ENCODE peak calls at places on chromosomes 6 and 20, in four cellular contexts. One of them, this sample, is unnamed.

GRCh38 chr6:41607036-41607435 is 31.2 kb upstream of the MDFI start:
- DNase-seq in mammary epithelial cell: no peak
- DNase-seq in Peyer's patch: no peak
- DNase-seq in heart left ventricle: no peak
- DNase-seq in this sample: no peak

GRCh38 chr6:71197267-71197666 is 91.3 kb upstream of the OGFRL1 start:
- DNase-seq in mammary epithelial cell: peak
- DNase-seq in Peyer's patch: no peak
- DNase-seq in heart left ventricle: no peak
- DNase-seq in this sample: no peak

GRCh38 chr20:18034039-18034438 is 23.7 kb downstream of the OVOL2 start:
- DNase-seq in Peyer's patch: no peak
- DNase-seq in heart left ventricle: no peak
- DNase-seq in mammary epithelial cell: no peak
- DNase-seq in this sample: no peak

GRCh38 chr6:44247338-44248302 is 719 bp downstream of the HSP90AB1 start:
- DNase-seq in Peyer's patch: peak
- DNase-seq in mammary epithelial cell: peak
- DNase-seq in heart left ventricle: peak
- DNase-seq in this sample: no peak

GRCh38 chr6:17365961-17366360 is 27.4 kb upstream of the CAP2 start:
- DNase-seq in Peyer's patch: no peak
- DNase-seq in mammary epithelial cell: no peak
- DNase-seq in heart left ventricle: no peak
- DNase-seq in this sample: no peak

GRCh38 chr6:88869263-88870023 is 94.0 kb downstream of the RNGTT start:
- DNase-seq in heart left ventricle: no peak
- DNase-seq in Peyer's patch: no peak
- DNase-seq in mammary epithelial cell: no peak
- DNase-seq in this sample: no peak

GRCh38 chr6:69343856-69344255 is 453.0 kb downstream of the LMBRD1 start:
- DNase-seq in Peyer's patch: no peak
- DNase-seq in heart left ventricle: no peak
- DNase-seq in mammary epithelial cell: no peak
- DNase-seq in this sample: no peak

GRCh38 chr6:4818272-4818938 is 42.2 kb downstream of the CDYL start:
- DNase-seq in mammary epithelial cell: no peak
- DNase-seq in Peyer's patch: no peak
- DNase-seq in heart left ventricle: no peak
- DNase-seq in this sample: no peak

GRCh38 chr20:2767768-2768631 is 32.4 kb downstream of the CPXM1 start:
- DNase-seq in mammary epithelial cell: peak
- DNase-seq in heart left ventricle: peak
- DNase-seq in Peyer's patch: no peak
- DNase-seq in this sample: peak

GRCh38 chr6:20205722-20206154 is 6.5 kb downstream of the MBOAT1 start:
- DNase-seq in heart left ventricle: no peak
- DNase-seq in Peyer's patch: no peak
- DNase-seq in mammary epithelial cell: no peak
- DNase-seq in this sample: no peak

GRCh38 chr20:48339147-48339985 is 488.4 kb downstream of the PREX1 start:
- DNase-seq in heart left ventricle: no peak
- DNase-seq in mammary epithelial cell: no peak
- DNase-seq in Peyer's patch: peak
- DNase-seq in this sample: peak

GRCh38 chr6:144158133-144158532 is 7.8 kb downstream of the STX11 start:
- DNase-seq in heart left ventricle: no peak
- DNase-seq in Peyer's patch: no peak
- DNase-seq in mammary epithelial cell: peak
- DNase-seq in this sample: no peak

GRCh38 chr20:52972190-52972937 is at the start of gene TSHZ2:
- DNase-seq in mammary epithelial cell: peak
- DNase-seq in Peyer's patch: peak
- DNase-seq in heart left ventricle: no peak
- DNase-seq in this sample: peak

GRCh38 chr6:139545474-139546116 is 171.1 kb upstream of the CITED2 start:
- DNase-seq in Peyer's patch: no peak
- DNase-seq in mammary epithelial cell: no peak
- DNase-seq in heart left ventricle: no peak
- DNase-seq in this sample: no peak

GRCh38 chr20:64192406-64192805 is 28.2 kb downstream of the MYT1 start:
- DNase-seq in mammary epithelial cell: no peak
- DNase-seq in Peyer's patch: no peak
- DNase-seq in heart left ventricle: no peak
- DNase-seq in this sample: no peak

GRCh38 chr6:55776131-55776530 is 99.3 kb downstream of the BMP5 start:
- DNase-seq in mammary epithelial cell: no peak
- DNase-seq in Peyer's patch: no peak
- DNase-seq in heart left ventricle: no peak
- DNase-seq in this sample: no peak

GRCh38 chr6:55777461-55777860 is 97.9 kb downstream of the BMP5 start:
- DNase-seq in heart left ventricle: no peak
- DNase-seq in Peyer's patch: no peak
- DNase-seq in mammary epithelial cell: peak
- DNase-seq in this sample: peak

GRCh38 chr6:55773620-55774019 is 101.8 kb downstream of the BMP5 start:
- DNase-seq in Peyer's patch: no peak
- DNase-seq in mammary epithelial cell: no peak
- DNase-seq in heart left ventricle: no peak
- DNase-seq in this sample: no peak

GRCh38 chr6:55774542-55775318 is 100.7 kb downstream of the BMP5 start:
- DNase-seq in Peyer's patch: no peak
- DNase-seq in heart left ventricle: no peak
- DNase-seq in mammary epithelial cell: no peak
- DNase-seq in this sample: no peak

GRCh38 chr6:55772730-55773129 is 102.7 kb downstream of the BMP5 start:
- DNase-seq in heart left ventricle: no peak
- DNase-seq in Peyer's patch: no peak
- DNase-seq in mammary epithelial cell: no peak
- DNase-seq in this sample: no peak
- H3K27ac ChIP-seq in heart left ventricle: no peak
- H3K27ac ChIP-seq in Peyer's patch: no peak
- H3K27ac ChIP-seq in mammary epithelial cell: no peak
- H3K27ac ChIP-seq in this sample: no peak

DNA sequence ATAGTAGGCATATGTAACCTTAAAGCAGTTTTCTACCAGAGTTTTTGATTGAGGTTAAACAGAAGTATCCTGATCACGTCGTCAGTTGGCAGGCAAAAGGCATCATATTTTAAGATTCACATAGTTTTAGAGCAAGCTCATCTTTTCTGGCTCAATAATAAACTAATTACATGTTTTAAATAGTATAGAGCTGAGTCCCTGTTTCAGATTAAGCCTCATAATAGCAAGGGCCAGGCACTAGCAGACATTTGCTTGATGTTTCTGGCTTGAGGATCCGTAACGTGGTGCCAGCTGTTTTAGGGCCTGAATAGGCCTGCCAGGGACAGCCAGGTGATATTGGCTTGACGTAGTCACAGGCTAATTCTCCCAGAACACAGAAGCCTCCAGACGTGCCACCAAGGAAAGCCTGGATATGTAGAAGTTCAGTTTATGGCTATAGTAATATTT is 91.1 kb downstream of the FOXO3 start:
- DNase-seq in mammary epithelial cell: peak
- DNase-seq in Peyer's patch: no peak
- DNase-seq in heart left ventricle: no peak
- DNase-seq in this sample: no peak
- H3K27ac ChIP-seq in mammary epithelial cell: peak
- H3K27ac ChIP-seq in Peyer's patch: peak
- H3K27ac ChIP-seq in heart left ventricle: peak
- H3K27ac ChIP-seq in this sample: peak

GRCh38 chr6:52553719-52554118 is 23.1 kb downstream of the TRAM2 start:
- DNase-seq in Peyer's patch: no peak
- DNase-seq in mammary epithelial cell: no peak
- DNase-seq in heart left ventricle: no peak
- DNase-seq in this sample: no peak
- H3K27ac ChIP-seq in Peyer's patch: no peak
- H3K27ac ChIP-seq in mammary epithelial cell: no peak
- H3K27ac ChIP-seq in heart left ventricle: no peak
- H3K27ac ChIP-seq in this sample: no peak

DNA sequence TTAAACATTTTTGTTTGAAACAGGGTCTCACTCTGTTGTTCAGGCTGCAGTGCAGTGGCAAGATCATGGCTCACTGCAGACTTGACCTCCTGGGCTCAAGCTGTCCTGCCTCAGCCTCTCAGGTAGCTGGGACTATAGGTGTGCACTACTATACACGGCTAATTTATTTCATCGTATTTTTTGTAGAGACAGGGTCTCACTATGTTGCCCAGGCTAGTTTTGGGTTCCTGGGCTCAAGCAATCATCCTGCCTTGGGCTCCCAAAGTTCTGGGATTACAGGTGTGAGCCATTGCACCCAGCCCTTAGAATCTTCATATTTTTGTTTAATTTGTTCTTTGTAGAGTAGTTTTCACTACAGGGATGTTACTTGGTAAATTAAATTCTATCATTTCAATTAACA is 67.1 kb downstream of the SGK1 start:
- DNase-seq in mammary epithelial cell: no peak
- DNase-seq in Peyer's patch: no peak
- DNase-seq in heart left ventricle: no peak
- DNase-seq in this sample: no peak
- H3K27ac ChIP-seq in mammary epithelial cell: no peak
- H3K27ac ChIP-seq in Peyer's patch: no peak
- H3K27ac ChIP-seq in heart left ventricle: no peak
- H3K27ac ChIP-seq in this sample: no peak